ENCODE peak calls at places on chromosomes 12 and 14, in eight cellular contexts. One of them, this sample, is unnamed. For H3K4me1, the result is how much of the 10 kb centered on the place peaks cover.

GRCh38 chr14:47256968-47257367 is 418.4 kb downstream of the MDGA2 start:
- DNase-seq in PC-9: no peak
- DNase-seq in heart left ventricle: no peak
- DNase-seq in left ventricle myocardium inferior: no peak
- DNase-seq in CD8-positive, alpha-beta T cell: no peak
- DNase-seq in left lung: no peak
- DNase-seq in cardiac muscle cell: no peak
- DNase-seq in PC-3: no peak
- DNase-seq in this sample: no peak

GRCh38 chr12:24226745-24227350 is 277.4 kb upstream of the SOX5 start:
- DNase-seq in PC-3: peak
- DNase-seq in left ventricle myocardium inferior: no peak
- DNase-seq in left lung: peak
- DNase-seq in heart left ventricle: no peak
- DNase-seq in PC-9: no peak
- DNase-seq in CD8-positive, alpha-beta T cell: no peak
- DNase-seq in cardiac muscle cell: peak
- DNase-seq in this sample: no peak

GRCh38 chr12:44833561-44833960 is 42.6 kb downstream of the NELL2 start:
- DNase-seq in heart left ventricle: no peak
- DNase-seq in PC-3: no peak
- DNase-seq in left ventricle myocardium inferior: no peak
- DNase-seq in cardiac muscle cell: no peak
- DNase-seq in left lung: no peak
- DNase-seq in CD8-positive, alpha-beta T cell: no peak
- DNase-seq in PC-9: no peak
- DNase-seq in this sample: no peak

GRCh38 chr12:6769003-6769389 is 2.8 kb downstream of the PTMS start:
- DNase-seq in PC-3: no peak
- DNase-seq in CD8-positive, alpha-beta T cell: no peak
- DNase-seq in heart left ventricle: peak
- DNase-seq in left lung: no peak
- DNase-seq in left ventricle myocardium inferior: peak
- DNase-seq in PC-9: no peak
- DNase-seq in cardiac muscle cell: peak
- DNase-seq in this sample: peak

GRCh38 chr12:40010899-40011774 is 94.7 kb downstream of the SLC2A13 start:
- DNase-seq in PC-3: peak
- DNase-seq in heart left ventricle: peak
- DNase-seq in cardiac muscle cell: peak
- DNase-seq in left ventricle myocardium inferior: no peak
- DNase-seq in CD8-positive, alpha-beta T cell: peak
- DNase-seq in left lung: peak
- DNase-seq in PC-9: peak
- DNase-seq in this sample: no peak

GRCh38 chr12:30329281-30329680 is 366.4 kb downstream of the IPO8 start:
- DNase-seq in PC-3: peak
- DNase-seq in cardiac muscle cell: peak
- DNase-seq in left lung: no peak
- DNase-seq in PC-9: no peak
- DNase-seq in heart left ventricle: no peak
- DNase-seq in left ventricle myocardium inferior: no peak
- DNase-seq in CD8-positive, alpha-beta T cell: no peak
- DNase-seq in this sample: no peak

GRCh38 chr14:62654641-62655040 is 390.6 kb downstream of the KCNH5 start:
- DNase-seq in PC-3: no peak
- DNase-seq in cardiac muscle cell: peak
- DNase-seq in heart left ventricle: no peak
- DNase-seq in left ventricle myocardium inferior: no peak
- DNase-seq in left lung: no peak
- DNase-seq in CD8-positive, alpha-beta T cell: no peak
- DNase-seq in PC-9: no peak
- DNase-seq in this sample: no peak

GRCh38 chr14:65304963-65305362 is 107.6 kb upstream of the FUT8 start:
- DNase-seq in left lung: no peak
- DNase-seq in heart left ventricle: no peak
- DNase-seq in PC-3: no peak
- DNase-seq in PC-9: no peak
- DNase-seq in CD8-positive, alpha-beta T cell: no peak
- DNase-seq in cardiac muscle cell: no peak
- DNase-seq in left ventricle myocardium inferior: no peak
- DNase-seq in this sample: no peak

GRCh38 chr12:99253068-99253467 is 394.5 kb upstream of the GARIN6 start:
- DNase-seq in PC-3: peak
- DNase-seq in PC-9: no peak
- DNase-seq in CD8-positive, alpha-beta T cell: no peak
- DNase-seq in heart left ventricle: no peak
- DNase-seq in cardiac muscle cell: no peak
- DNase-seq in left ventricle myocardium inferior: no peak
- DNase-seq in left lung: no peak
- DNase-seq in this sample: no peak

GRCh38 chr12:18564306-18564705 is 173.5 kb downstream of the PLCZ1 start:
- DNase-seq in heart left ventricle: no peak
- DNase-seq in cardiac muscle cell: no peak
- DNase-seq in PC-9: no peak
- DNase-seq in PC-3: no peak
- DNase-seq in left lung: no peak
- DNase-seq in left ventricle myocardium inferior: no peak
- DNase-seq in CD8-positive, alpha-beta T cell: no peak
- DNase-seq in this sample: no peak

GRCh38 chr12:27015730-27016076 is 1.5 kb upstream of the TM7SF3 start:
- DNase-seq in PC-3: peak
- DNase-seq in heart left ventricle: no peak
- DNase-seq in cardiac muscle cell: peak
- DNase-seq in PC-9: no peak
- DNase-seq in CD8-positive, alpha-beta T cell: no peak
- DNase-seq in left lung: no peak
- DNase-seq in left ventricle myocardium inferior: no peak
- DNase-seq in this sample: no peak

GRCh38 chr12:71756054-71756675 is 1.5 kb downstream of the RAB21 start:
- DNase-seq in left lung: no peak
- DNase-seq in heart left ventricle: no peak
- DNase-seq in PC-3: peak
- DNase-seq in left ventricle myocardium inferior: no peak
- DNase-seq in PC-9: no peak
- DNase-seq in CD8-positive, alpha-beta T cell: no peak
- DNase-seq in cardiac muscle cell: peak
- DNase-seq in this sample: no peak

GRCh38 chr12:30977124-30977523 is 50.6 kb downstream of the TSPAN11 start:
- DNase-seq in cardiac muscle cell: no peak
- DNase-seq in left ventricle myocardium inferior: no peak
- DNase-seq in PC-9: no peak
- DNase-seq in PC-3: no peak
- DNase-seq in heart left ventricle: no peak
- DNase-seq in left lung: no peak
- DNase-seq in CD8-positive, alpha-beta T cell: no peak
- DNase-seq in this sample: no peak

GRCh38 chr12:122862110-122862634 is 26.9 kb downstream of the HIP1R start:
- DNase-seq in CD8-positive, alpha-beta T cell: no peak
- DNase-seq in cardiac muscle cell: no peak
- DNase-seq in PC-9: no peak
- DNase-seq in heart left ventricle: peak
- DNase-seq in PC-3: no peak
- DNase-seq in left lung: peak
- DNase-seq in left ventricle myocardium inferior: no peak
- DNase-seq in this sample: peak

GRCh38 chr12:51722387-51722786 is 126.1 kb downstream of the FIGNL2 start:
- DNase-seq in PC-3: no peak
- DNase-seq in PC-9: no peak
- DNase-seq in heart left ventricle: no peak
- DNase-seq in left ventricle myocardium inferior: no peak
- DNase-seq in left lung: no peak
- DNase-seq in cardiac muscle cell: no peak
- DNase-seq in CD8-positive, alpha-beta T cell: no peak
- DNase-seq in this sample: no peak

GRCh38 chr12:13210022-13210539 is 13.6 kb downstream of the EMP1 start:
- DNase-seq in PC-3: no peak
- DNase-seq in CD8-positive, alpha-beta T cell: no peak
- DNase-seq in heart left ventricle: no peak
- DNase-seq in left lung: no peak
- DNase-seq in left ventricle myocardium inferior: no peak
- DNase-seq in cardiac muscle cell: no peak
- DNase-seq in PC-9: no peak
- DNase-seq in this sample: no peak

GRCh38 chr14:80973918-80974317 is 18.5 kb downstream of the TSHR start:
- DNase-seq in heart left ventricle: no peak
- DNase-seq in cardiac muscle cell: no peak
- DNase-seq in PC-9: no peak
- DNase-seq in CD8-positive, alpha-beta T cell: no peak
- DNase-seq in left lung: no peak
- DNase-seq in left ventricle myocardium inferior: no peak
- DNase-seq in PC-3: no peak
- DNase-seq in this sample: no peak

GRCh38 chr14:69666698-69667211 is 55.4 kb downstream of the SUSD6 start:
- DNase-seq in heart left ventricle: no peak
- DNase-seq in left ventricle myocardium inferior: no peak
- DNase-seq in left lung: no peak
- DNase-seq in cardiac muscle cell: peak
- DNase-seq in CD8-positive, alpha-beta T cell: no peak
- DNase-seq in PC-3: peak
- DNase-seq in PC-9: peak
- DNase-seq in this sample: no peak
- H3K4me1 ChIP-seq in heart left ventricle: half or more
- H3K4me1 ChIP-seq in left ventricle myocardium inferior: half or more
- H3K4me1 ChIP-seq in left lung: under half
- H3K4me1 ChIP-seq in cardiac muscle cell: under half
- H3K4me1 ChIP-seq in CD8-positive, alpha-beta T cell: under half
- H3K4me1 ChIP-seq in PC-3: under half
- H3K4me1 ChIP-seq in PC-9: under half
- H3K4me1 ChIP-seq in this sample: under half

GRCh38 chr14:38243696-38244250 is 12.1 kb downstream of the CLEC14A start:
- DNase-seq in left ventricle myocardium inferior: no peak
- DNase-seq in PC-9: no peak
- DNase-seq in PC-3: peak
- DNase-seq in cardiac muscle cell: no peak
- DNase-seq in CD8-positive, alpha-beta T cell: no peak
- DNase-seq in heart left ventricle: no peak
- DNase-seq in left lung: no peak
- DNase-seq in this sample: no peak

GRCh38 chr14:38250316-38250715 is 5.6 kb downstream of the CLEC14A start:
- DNase-seq in left ventricle myocardium inferior: no peak
- DNase-seq in PC-9: no peak
- DNase-seq in heart left ventricle: no peak
- DNase-seq in left lung: no peak
- DNase-seq in cardiac muscle cell: no peak
- DNase-seq in CD8-positive, alpha-beta T cell: no peak
- DNase-seq in PC-3: no peak
- DNase-seq in this sample: no peak

GRCh38 chr14:38252066-38252710 is 3.7 kb downstream of the CLEC14A start:
- DNase-seq in left lung: no peak
- DNase-seq in heart left ventricle: no peak
- DNase-seq in PC-9: no peak
- DNase-seq in cardiac muscle cell: peak
- DNase-seq in left ventricle myocardium inferior: no peak
- DNase-seq in PC-3: peak
- DNase-seq in CD8-positive, alpha-beta T cell: no peak
- DNase-seq in this sample: no peak

GRCh38 chr14:38248629-38249028 is 7.3 kb downstream of the CLEC14A start:
- DNase-seq in left lung: no peak
- DNase-seq in PC-3: peak
- DNase-seq in cardiac muscle cell: no peak
- DNase-seq in left ventricle myocardium inferior: no peak
- DNase-seq in PC-9: no peak
- DNase-seq in CD8-positive, alpha-beta T cell: no peak
- DNase-seq in heart left ventricle: no peak
- DNase-seq in this sample: no peak
- TF ChIP-seq CTCF in left lung: no peak
- TF ChIP-seq CTCF in PC-3: peak
- TF ChIP-seq CTCF in cardiac muscle cell: peak
- TF ChIP-seq CTCF in left ventricle myocardium inferior: peak
- TF ChIP-seq CTCF in PC-9: no peak
- TF ChIP-seq CTCF in CD8-positive, alpha-beta T cell: no peak
- TF ChIP-seq CTCF in heart left ventricle: peak
- TF ChIP-seq CTCF in this sample: no peak

DNA sequence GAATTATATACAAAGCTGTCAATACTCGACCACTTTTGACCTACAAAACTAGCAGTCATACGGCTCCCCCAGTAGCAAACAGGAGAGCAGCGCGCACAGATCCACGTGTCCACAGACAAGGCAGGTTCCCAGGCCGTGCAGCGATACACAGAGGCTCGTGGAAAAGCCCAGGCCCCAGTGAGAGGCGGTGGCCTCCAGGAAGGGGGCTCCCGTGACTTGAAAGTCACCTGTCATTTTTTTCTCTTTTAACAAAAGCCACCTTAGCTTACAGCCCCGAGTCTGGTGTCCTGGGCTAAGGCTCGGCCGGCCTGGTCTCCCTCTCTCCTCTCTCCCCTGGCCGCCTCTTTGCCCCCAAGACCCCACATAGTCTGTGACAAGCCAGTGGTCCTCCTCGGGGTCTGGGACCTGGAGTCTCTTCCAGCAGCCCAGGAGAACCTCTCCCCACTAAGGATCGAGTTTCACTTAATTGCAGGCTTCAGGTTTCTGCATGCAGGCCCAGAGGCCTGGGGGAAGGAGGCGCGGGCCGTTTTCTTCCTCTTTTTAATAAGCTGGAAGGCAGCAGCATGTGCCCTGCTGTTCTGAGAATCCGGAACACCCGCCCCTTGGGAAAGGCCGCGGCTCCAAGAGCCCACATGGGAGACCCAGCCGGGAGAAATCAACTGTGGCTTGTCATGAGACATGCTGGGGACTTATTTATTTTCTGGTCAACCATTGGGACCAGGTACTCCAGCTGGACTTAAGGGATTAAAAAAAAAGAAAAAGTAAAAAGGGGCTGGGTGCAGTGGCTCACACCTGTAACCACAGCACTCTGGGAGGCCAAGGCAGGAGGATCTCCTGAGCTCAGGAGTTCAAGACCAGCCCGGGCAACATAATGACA is 15.9 kb downstream of the NCOR2 start:
- DNase-seq in left lung: peak
- DNase-seq in PC-9: peak
- DNase-seq in left ventricle myocardium inferior: peak
- DNase-seq in cardiac muscle cell: no peak
- DNase-seq in heart left ventricle: peak
- DNase-seq in CD8-positive, alpha-beta T cell: no peak
- DNase-seq in PC-3: peak
- DNase-seq in this sample: no peak
- H3K4me1 ChIP-seq in left lung: under half
- H3K4me1 ChIP-seq in PC-9: under half
- H3K4me1 ChIP-seq in left ventricle myocardium inferior: half or more
- H3K4me1 ChIP-seq in cardiac muscle cell: half or more
- H3K4me1 ChIP-seq in heart left ventricle: half or more
- H3K4me1 ChIP-seq in CD8-positive, alpha-beta T cell: under half
- H3K4me1 ChIP-seq in PC-3: under half
- H3K4me1 ChIP-seq in this sample: under half

DNA sequence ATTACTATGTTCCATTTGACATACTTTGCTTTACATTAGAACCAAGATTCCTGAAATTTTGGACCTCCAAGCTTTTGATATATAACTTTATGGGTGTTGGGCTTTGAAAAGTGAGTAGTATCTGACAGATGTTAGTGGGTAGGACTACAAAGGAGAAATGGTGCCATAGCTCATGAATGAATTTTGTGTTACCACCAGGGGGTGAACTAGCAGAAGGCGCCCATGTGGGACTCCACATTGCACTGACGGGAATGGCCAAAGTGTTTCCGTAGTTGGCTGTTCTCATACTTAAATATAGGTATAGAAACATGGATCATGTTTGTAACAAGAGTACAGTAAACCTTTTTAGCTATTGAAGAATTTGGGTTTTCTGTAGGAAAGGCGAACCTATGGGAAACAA is 337.5 kb downstream of the FLRT2 start:
- DNase-seq in PC-3: peak
- DNase-seq in left ventricle myocardium inferior: no peak
- DNase-seq in CD8-positive, alpha-beta T cell: no peak
- DNase-seq in left lung: no peak
- DNase-seq in cardiac muscle cell: no peak
- DNase-seq in heart left ventricle: no peak
- DNase-seq in PC-9: no peak
- DNase-seq in this sample: no peak
- TF ChIP-seq CTCF in PC-3: peak
- TF ChIP-seq CTCF in left ventricle myocardium inferior: no peak
- TF ChIP-seq CTCF in CD8-positive, alpha-beta T cell: no peak
- TF ChIP-seq CTCF in left lung: no peak
- TF ChIP-seq CTCF in cardiac muscle cell: no peak
- TF ChIP-seq CTCF in heart left ventricle: no peak
- TF ChIP-seq CTCF in PC-9: no peak
- TF ChIP-seq CTCF in this sample: peak

This sample was measured in right lobe of liver.